ENCODE peak calls at places on chromosome 20, in four cellular contexts. One of them, this sample, is unnamed.

GRCh38 chr20:9474835-9475413 is 39.5 kb upstream of the LAMP5 start:
- DNase-seq in H9: no peak
- DNase-seq in IMR-90: peak; percentile 53
- DNase-seq in H1: no peak
- DNase-seq in this sample: no peak

GRCh38 chr20:20926222-20926905 is 179.8 kb downstream of the LINC00237 start:
- DNase-seq in H9: peak; percentile 45
- DNase-seq in IMR-90: no peak
- DNase-seq in H1: no peak
- DNase-seq in this sample: peak; percentile 11

GRCh38 chr20:48623906-48624265 is 203.9 kb downstream of the PREX1 start:
- DNase-seq in H9: no peak
- DNase-seq in IMR-90: no peak
- DNase-seq in H1: no peak
- DNase-seq in this sample: no peak

GRCh38 chr20:12171927-12172581 is 254.4 kb downstream of the BTBD3 start:
- DNase-seq in H9: no peak
- DNase-seq in IMR-90: peak; percentile 84
- DNase-seq in H1: no peak
- DNase-seq in this sample: no peak

GRCh38 chr20:39910536-39910935 is 778.5 kb downstream of the MAFB start:
- DNase-seq in H9: no peak
- DNase-seq in IMR-90: no peak
- DNase-seq in H1: no peak
- DNase-seq in this sample: no peak

GRCh38 chr20:37728635-37728983 is 34.8 kb downstream of the CTNNBL1 start:
- DNase-seq in H9: no peak
- DNase-seq in IMR-90: no peak
- DNase-seq in H1: no peak
- DNase-seq in this sample: peak; percentile 21

GRCh38 chr20:22680031-22680740 is 95.8 kb upstream of the FOXA2 start:
- DNase-seq in H9: no peak
- DNase-seq in IMR-90: no peak
- DNase-seq in H1: no peak
- DNase-seq in this sample: no peak

GRCh38 chr20:4225778-4226177 is 210.4 kb upstream of the RNF24 start:
- DNase-seq in H9: no peak
- DNase-seq in IMR-90: peak; percentile 98
- DNase-seq in H1: no peak
- DNase-seq in this sample: no peak

GRCh38 chr20:36591854-36592641 is 13.5 kb upstream of the RAB5IF start:
- DNase-seq in H9: peak; percentile 54
- DNase-seq in IMR-90: peak; percentile 51
- DNase-seq in H1: no peak
- DNase-seq in this sample: peak; percentile 92

DNA sequence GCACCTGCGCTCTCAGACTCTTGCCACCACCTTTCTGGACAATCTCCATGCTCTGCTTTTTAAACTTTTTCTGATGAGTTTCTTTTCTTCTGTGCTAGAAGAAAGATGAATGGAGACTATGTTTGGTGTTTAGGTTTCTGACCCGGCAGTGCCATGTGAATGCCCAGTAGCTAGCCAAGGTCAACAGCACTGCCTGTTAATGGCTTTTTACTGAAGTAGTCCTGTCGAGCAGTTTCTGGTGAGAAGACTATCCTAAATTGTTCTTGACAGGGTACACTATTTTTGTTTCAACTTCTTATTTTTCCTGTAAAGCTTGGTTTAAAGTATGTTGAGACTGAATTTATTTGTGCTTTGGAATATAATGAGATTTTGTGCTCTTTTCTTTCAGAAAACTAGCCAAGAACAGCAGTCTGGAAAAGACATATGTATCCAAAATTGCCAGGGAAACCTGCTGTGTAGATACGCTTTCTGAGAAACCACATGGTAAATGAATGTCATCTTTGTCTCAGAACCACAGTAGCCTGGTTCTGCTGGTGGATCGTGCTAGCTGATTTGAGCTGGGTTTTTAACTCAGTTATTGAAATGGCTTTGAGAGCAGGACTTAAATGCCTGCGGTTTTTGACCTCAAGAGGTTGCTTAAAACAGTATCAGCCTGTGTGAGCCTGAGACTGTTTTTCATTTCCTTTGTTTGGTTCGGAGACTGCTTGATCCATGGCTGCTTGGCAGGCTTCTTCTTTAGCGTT is 48.1 kb downstream of the KCNS1 start:
- DNase-seq in H9: no peak
- DNase-seq in IMR-90: peak; percentile 81
- DNase-seq in H1: no peak
- DNase-seq in this sample: no peak
- H2BK120ac ChIP-seq in H9: no peak overlapping the region
- H2BK120ac ChIP-seq in IMR-90: peak overlapping the region; percentile 64
- H2BK120ac ChIP-seq in H1: no peak overlapping the region
- H2BK120ac ChIP-seq in this sample: no peak overlapping the region

GRCh38 chr20:47172579-47172978 is 183.9 kb downstream of the ZMYND8 start:
- DNase-seq in H9: no peak
- DNase-seq in IMR-90: no peak
- DNase-seq in H1: no peak
- DNase-seq in this sample: no peak
- H3K56ac ChIP-seq in H9: no peak overlapping the region
- H3K56ac ChIP-seq in IMR-90: no peak overlapping the region
- H3K56ac ChIP-seq in H1: no peak overlapping the region
- H3K56ac ChIP-seq in this sample: no peak overlapping the region

DNA sequence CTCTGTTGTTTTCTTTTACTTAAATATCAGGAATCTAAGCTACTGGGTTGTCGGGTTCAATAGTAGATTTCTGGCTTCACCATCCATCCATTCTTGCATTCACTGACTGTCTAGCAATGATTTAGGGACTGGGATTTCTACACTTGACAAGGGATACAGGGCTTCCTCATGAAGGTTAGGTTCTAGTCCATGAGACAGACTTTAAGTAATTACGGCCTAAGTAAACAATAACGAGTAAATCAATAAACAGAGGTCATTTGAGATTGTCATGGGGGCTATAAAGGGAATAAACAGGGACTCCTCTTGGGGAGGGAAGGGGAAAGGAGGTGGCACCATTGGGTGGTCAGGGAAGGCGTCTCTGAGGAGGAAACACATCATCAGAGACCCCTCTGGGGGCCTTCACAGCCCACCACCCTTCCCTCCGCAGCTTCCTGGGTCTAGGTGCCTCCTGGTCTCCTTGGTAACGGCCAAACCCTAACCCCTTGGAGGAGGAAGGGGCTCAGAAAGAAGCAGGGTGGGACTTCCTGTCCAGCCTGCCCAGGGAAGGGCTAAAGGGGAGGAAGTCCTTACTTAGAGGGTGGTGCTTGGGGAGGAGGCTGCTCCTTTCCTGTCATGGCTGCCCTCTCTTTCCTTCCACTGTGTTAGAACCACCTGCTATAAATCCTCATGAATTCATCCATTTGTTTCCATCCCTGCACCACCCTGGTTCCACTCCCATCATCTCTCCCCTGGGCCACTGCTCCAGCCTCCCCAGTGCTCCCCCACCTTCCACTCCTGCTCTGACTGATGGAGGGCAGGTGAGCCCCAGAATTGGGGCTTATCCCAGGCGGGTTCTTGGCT is 33.3 kb downstream of the BPIFB4 start:
- DNase-seq in H9: no peak
- DNase-seq in IMR-90: no peak
- DNase-seq in H1: no peak
- DNase-seq in this sample: no peak
- H2BK120ac ChIP-seq in H9: no peak overlapping the region
- H2BK120ac ChIP-seq in IMR-90: no peak overlapping the region
- H2BK120ac ChIP-seq in H1: no peak overlapping the region
- H2BK120ac ChIP-seq in this sample: no peak overlapping the region

DNA sequence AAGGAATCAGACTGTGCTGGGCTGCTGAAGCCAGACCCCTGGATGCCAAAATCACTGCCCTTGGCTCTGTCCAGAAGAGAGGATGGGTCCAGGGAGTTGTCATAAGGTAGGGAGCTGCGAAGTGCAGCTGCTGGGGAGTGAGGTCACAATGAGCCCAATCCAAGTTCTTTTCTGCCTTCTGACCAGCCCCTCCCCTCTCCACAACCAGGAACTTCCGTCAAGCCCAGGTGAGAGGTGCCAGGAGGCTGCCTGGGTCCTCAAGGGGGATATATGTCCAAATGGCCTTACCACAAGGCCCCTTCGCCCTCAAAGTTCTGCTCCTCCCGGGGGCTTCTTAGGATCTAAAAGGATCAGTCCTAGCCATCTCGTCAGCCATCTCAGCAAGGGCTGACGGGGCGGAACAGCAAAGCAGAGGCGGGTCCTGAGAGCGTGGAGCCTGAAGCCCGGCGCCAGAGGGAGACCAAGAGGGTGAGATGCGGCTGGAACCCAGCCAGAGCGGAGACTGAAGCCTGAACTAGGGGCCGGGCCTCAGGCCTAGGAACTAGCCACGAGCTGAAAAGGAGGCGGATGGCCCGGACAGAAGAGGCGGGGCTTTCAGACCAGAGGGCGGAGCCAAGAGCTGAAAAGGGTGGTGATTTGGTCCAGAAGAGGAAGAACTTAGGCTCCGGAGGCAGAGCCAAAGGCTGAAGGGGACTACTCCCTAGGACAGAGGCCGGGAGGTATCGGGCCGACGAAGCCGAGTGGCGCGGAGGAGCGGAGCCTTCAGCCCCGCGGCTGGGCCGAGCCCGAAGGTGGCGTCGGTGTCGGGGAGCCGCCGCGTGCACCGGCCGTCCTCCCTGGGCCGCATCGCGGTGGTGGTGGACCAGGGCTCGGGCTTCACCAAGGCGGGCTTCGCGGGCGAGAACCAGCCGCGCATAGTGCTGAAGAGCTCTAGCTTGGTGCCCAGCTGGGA is at the start of gene ACTL10:
- DNase-seq in H9: peak; percentile 97
- DNase-seq in IMR-90: peak; percentile 96
- DNase-seq in H1: peak; percentile 79
- DNase-seq in this sample: peak; percentile 95
- H3K56ac ChIP-seq in H9: no peak within 1 kb of the TSS
- H3K56ac ChIP-seq in IMR-90: peak within 1 kb of the TSS; percentile 22
- H3K56ac ChIP-seq in H1: no peak within 1 kb of the TSS
- H3K56ac ChIP-seq in this sample: peak within 1 kb of the TSS; percentile 84

GRCh38 chr20:63652192-63652980 is 838 bp downstream of the STMN3 start:
- DNase-seq in H9: peak; percentile 53
- DNase-seq in IMR-90: no peak
- DNase-seq in H1: peak; percentile 82
- DNase-seq in this sample: peak; percentile 51
- H2BK120ac ChIP-seq in H9: no peak overlapping the region
- H2BK120ac ChIP-seq in IMR-90: no peak overlapping the region
- H2BK120ac ChIP-seq in H1: no peak overlapping the region
- H2BK120ac ChIP-seq in this sample: no peak overlapping the region

GRCh38 chr20:56573989-56574388 is 40.9 kb downstream of the FAM209B start:
- DNase-seq in H9: no peak
- DNase-seq in IMR-90: no peak
- DNase-seq in H1: no peak
- DNase-seq in this sample: no peak

GRCh38 chr20:56572178-56572577 is 39.1 kb downstream of the FAM209B start:
- DNase-seq in H9: no peak
- DNase-seq in IMR-90: no peak
- DNase-seq in H1: no peak
- DNase-seq in this sample: no peak

GRCh38 chr20:56574531-56575142 is 41.6 kb downstream of the FAM209B start:
- DNase-seq in H9: no peak
- DNase-seq in IMR-90: no peak
- DNase-seq in H1: no peak
- DNase-seq in this sample: no peak

GRCh38 chr20:56575961-56576360 is 42.9 kb downstream of the FAM209B start:
- DNase-seq in H9: no peak
- DNase-seq in IMR-90: no peak
- DNase-seq in H1: no peak
- DNase-seq in this sample: no peak

GRCh38 chr20:56575157-56575556 is 42.1 kb downstream of the FAM209B start:
- DNase-seq in H9: no peak
- DNase-seq in IMR-90: no peak
- DNase-seq in H1: no peak
- DNase-seq in this sample: no peak
- H3K56ac ChIP-seq in H9: no peak overlapping the region
- H3K56ac ChIP-seq in IMR-90: no peak overlapping the region
- H3K56ac ChIP-seq in H1: no peak overlapping the region
- H3K56ac ChIP-seq in this sample: no peak overlapping the region

GRCh38 chr20:62816031-62816878 is 595 bp upstream of the COL9A3 start:
- DNase-seq in H9: peak; percentile 92
- DNase-seq in IMR-90: peak; percentile 17
- DNase-seq in H1: peak; percentile 84
- DNase-seq in this sample: peak; percentile 98

GRCh38 chr20:62813588-62813987 is 3.3 kb upstream of the COL9A3 start:
- DNase-seq in H9: no peak
- DNase-seq in IMR-90: no peak
- DNase-seq in H1: no peak
- DNase-seq in this sample: no peak

GRCh38 chr20:62814060-62814708 is 2.7 kb upstream of the COL9A3 start:
- DNase-seq in H9: no peak
- DNase-seq in IMR-90: no peak
- DNase-seq in H1: no peak
- DNase-seq in this sample: no peak

GRCh38 chr20:62814709-62815065 is 2.2 kb upstream of the COL9A3 start:
- DNase-seq in H9: no peak
- DNase-seq in IMR-90: no peak
- DNase-seq in H1: no peak
- DNase-seq in this sample: no peak

DNA sequence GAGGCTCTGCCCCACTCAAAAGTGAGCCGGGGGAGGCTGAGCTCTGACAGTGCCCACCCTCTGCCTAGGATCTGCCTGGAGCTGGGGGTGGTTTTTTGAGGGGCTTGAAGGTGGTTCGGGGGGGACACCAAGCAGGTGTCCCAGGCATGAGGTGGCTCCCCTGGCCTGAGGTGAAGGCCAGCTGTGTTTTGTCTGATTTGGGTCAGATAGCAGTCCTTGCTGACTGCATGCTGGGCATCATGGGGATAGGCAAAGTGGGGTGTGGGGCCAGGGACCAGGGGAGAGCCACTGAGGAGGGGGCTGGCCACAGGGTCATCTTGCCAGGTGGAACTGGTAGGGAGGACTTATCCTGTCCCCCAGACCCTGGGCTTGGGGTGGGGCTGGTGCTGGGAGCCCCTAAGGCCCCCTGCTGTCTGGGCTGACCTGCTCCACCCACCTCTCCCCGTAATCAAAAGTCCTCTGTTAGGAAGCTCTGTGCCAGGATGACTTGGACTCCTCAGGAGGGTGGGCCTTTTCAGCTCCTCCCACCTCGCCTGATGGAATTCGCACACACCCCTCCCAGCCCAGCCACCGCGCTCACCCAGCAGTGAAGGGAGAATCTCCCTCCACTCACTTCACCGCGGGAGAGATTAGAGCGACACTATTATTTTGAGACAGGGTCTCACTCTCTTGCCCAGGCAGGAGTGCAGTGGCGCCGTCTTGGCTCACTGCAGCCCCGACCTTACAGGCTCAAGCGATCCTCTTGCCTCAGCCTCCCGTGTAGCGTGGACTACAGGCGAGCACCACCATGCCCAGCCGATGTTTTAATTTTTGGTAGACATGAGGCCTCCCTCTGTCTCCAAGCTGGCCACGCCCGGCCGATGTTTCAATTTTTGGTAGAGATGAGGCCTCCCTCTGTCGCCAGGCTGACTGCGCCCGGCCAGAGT is 1.5 kb upstream of the COL9A3 start:
- DNase-seq in H9: peak; percentile 81
- DNase-seq in IMR-90: peak; percentile 41
- DNase-seq in H1: peak; percentile 73
- DNase-seq in this sample: peak; percentile 91
- H2BK120ac ChIP-seq in H9: no peak overlapping the region
- H2BK120ac ChIP-seq in IMR-90: no peak overlapping the region
- H2BK120ac ChIP-seq in H1: no peak overlapping the region
- H2BK120ac ChIP-seq in this sample: no peak overlapping the region

This sample was measured in mesendoderm.